ENCODE peak calls at places on chromosome 5, in eight cellular contexts. Q is uterus; Y is heart right ventricle; K is WERI-Rb-1; P is sigmoid colon; R is naive thymus-derived CD4-positive, alpha-beta T cell; S is suprapubic skin; V is aorta. G is an unnamed sample.

GRCh38 chr5:37663538-37663937 is 176.3 kb downstream of the GDNF start:
- DNase-seq in V (no peak), P (no peak), K (peak; percentile 27), R (no peak), Q (no peak), S (no peak), Y (no peak), G (no peak)

GRCh38 chr5:1732238-1732880 is 67.3 kb downstream of the MRPL36 start:
- DNase-seq in R (no peak), V (peak; percentile 59), Q (no peak), Y (peak; percentile 1), K (no peak), S (peak; percentile 67), P (no peak), G (no peak)

GRCh38 chr5:8829322-8830029 is 716.4 kb downstream of the SEMA5A start:
- DNase-seq in K (no peak), R (no peak), Q (peak; percentile 34), Y (no peak), V (no peak), P (no peak), S (no peak), G (no peak)

GRCh38 chr5:146076028-146076427 is 29.3 kb downstream of the PLAC8L1 start:
- DNase-seq in Q (no peak), V (no peak), R (no peak), Y (no peak), K (no peak), S (no peak), P (no peak), G (no peak)

GRCh38 chr5:20559845-20560244 is 571.8 kb upstream of the CDH18 start:
- DNase-seq in S (no peak), V (no peak), Q (no peak), Y (no peak), P (no peak), K (no peak), R (no peak), G (no peak)

GRCh38 chr5:1511651-1512540 is 11.9 kb downstream of the LPCAT1 start:
- DNase-seq in S (peak; percentile 75), P (peak; percentile 60), R (no peak), Y (no peak), Q (peak; percentile 11), V (peak; percentile 66), K (peak; percentile 92), G (peak; percentile 6)

GRCh38 chr5:88480766-88481499 is 212.3 kb upstream of the TMEM161B start:
- DNase-seq in V (no peak), Y (no peak), R (no peak), K (no peak), S (no peak), Q (no peak), P (no peak), G (no peak)

GRCh38 chr5:6652025-6652424 is 18.8 kb downstream of the SRD5A1 start:
- DNase-seq in S (no peak), Y (no peak), V (no peak), K (no peak), R (no peak), P (no peak), Q (no peak), G (no peak)

GRCh38 chr5:141528401-141528984 is 39.6 kb downstream of the PCDHGC5 start:
- DNase-seq in R (no peak), S (no peak), Y (peak; percentile 64), P (peak; percentile 70), V (no peak), Q (peak; percentile 66), K (no peak), G (no peak)

GRCh38 chr5:169875091-169875727 is 105.1 kb downstream of the INSYN2B start:
- DNase-seq in S (no peak), Q (peak; percentile 28), V (no peak), Y (no peak), P (no peak), K (no peak), R (no peak), G (no peak)
- H3K27ac ChIP-seq in S (no peak overlapping the region), Q (no peak overlapping the region), V (no peak overlapping the region), Y (no peak overlapping the region), P (peak overlapping the region; percentile 6), K (no peak overlapping the region), R (no peak overlapping the region), G (no peak overlapping the region)

DNA sequence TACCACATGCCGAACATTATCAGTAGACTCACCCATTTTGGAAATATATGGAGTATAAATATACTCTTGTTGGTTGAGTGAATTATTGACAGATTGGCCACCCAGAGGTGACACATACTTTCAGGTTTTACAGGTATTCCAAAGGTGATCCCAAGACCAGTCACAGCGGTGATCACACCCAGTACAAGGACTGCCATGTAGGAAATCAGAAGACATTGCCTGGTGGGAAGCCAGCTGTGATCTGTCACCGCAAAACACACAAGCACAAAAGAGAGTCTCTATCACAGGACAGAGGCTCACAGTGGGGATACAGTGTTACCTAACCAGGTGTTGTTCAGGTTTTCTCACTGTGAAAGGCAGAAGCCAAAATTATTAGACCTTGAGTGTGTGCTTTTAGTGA is 15.8 kb downstream of the BTF3 start:
- DNase-seq in K (no peak), S (no peak), V (no peak), Y (no peak), P (no peak), R (no peak), Q (no peak), G (no peak)
- H3K27ac ChIP-seq in K (no peak overlapping the region), S (no peak overlapping the region), V (no peak overlapping the region), Y (no peak overlapping the region), P (no peak overlapping the region), R (no peak overlapping the region), Q (no peak overlapping the region), G (no peak overlapping the region)

GRCh38 chr5:157571357-157571827 is 4.2 kb downstream of the ADAM19 start:
- DNase-seq in V (no peak), Y (no peak), R (no peak), Q (no peak), P (no peak), K (no peak), S (no peak), G (peak; percentile 18)
- H3K27ac ChIP-seq in V (peak overlapping the region; percentile 21), Y (peak overlapping the region; percentile 88), R (no peak overlapping the region), Q (peak overlapping the region; percentile 14), P (peak overlapping the region; percentile 91), K (no peak overlapping the region), S (no peak overlapping the region), G (no peak overlapping the region)

GRCh38 chr5:43514471-43514815 is 505 bp downstream of the C5orf34 start:
- DNase-seq in S (no peak), P (no peak), V (no peak), K (no peak), Q (no peak), Y (no peak), R (no peak), G (no peak)
- H3K27ac ChIP-seq in S (peak overlapping the region; percentile 86), P (peak overlapping the region; percentile 88), V (peak overlapping the region; percentile 82), K (peak overlapping the region; percentile 89), Q (peak overlapping the region; percentile 79), Y (peak overlapping the region; percentile 89), R (peak overlapping the region; percentile 81), G (peak overlapping the region; percentile 91)

GRCh38 chr5:103772248-103772647 is 209.7 kb upstream of the NUDT12 start:
- DNase-seq in P (no peak), S (no peak), R (no peak), Q (no peak), K (no peak), V (no peak), Y (no peak), G (no peak)

GRCh38 chr5:103778915-103779314 is 216.3 kb upstream of the NUDT12 start:
- DNase-seq in S (no peak), Y (no peak), Q (no peak), V (peak; percentile 68), R (no peak), K (no peak), P (no peak), G (no peak)

DNA sequence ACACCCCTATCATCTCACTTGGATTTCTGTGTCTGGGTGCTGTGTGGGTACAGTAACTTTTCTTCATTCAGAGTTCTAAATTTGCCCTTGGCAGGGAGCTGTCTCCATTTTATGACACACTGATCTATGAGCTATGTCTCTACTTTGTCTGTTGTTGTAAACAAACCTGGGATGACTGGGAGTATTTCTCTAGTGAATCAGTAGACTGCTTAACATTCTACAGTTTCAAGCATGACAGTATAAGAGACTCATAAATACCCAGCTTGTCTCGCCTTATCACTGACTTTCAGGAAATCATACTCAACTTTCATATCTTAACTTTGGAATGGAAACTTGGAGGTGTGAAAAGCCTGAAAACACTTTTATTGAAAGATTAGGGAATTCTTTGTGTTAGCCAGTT is 212.1 kb upstream of the NUDT12 start:
- DNase-seq in V (no peak), Y (no peak), Q (no peak), K (no peak), P (no peak), S (no peak), R (no peak), G (no peak)
- H3K27ac ChIP-seq in V (no peak overlapping the region), Y (no peak overlapping the region), Q (no peak overlapping the region), K (no peak overlapping the region), P (no peak overlapping the region), S (no peak overlapping the region), R (no peak overlapping the region), G (no peak overlapping the region)

G was measured in DND-41.